ENCODE peak calls at places on chromosome 19, in seven cellular contexts. One of them, this sample, is unnamed.

GRCh38 chr19:33872445-33873320 is 76.0 kb downstream of the KCTD15 start:
- DNase-seq in BE2C: no peak
- DNase-seq in hepatocyte: no peak
- DNase-seq in spleen: no peak
- DNase-seq in cardiac muscle cell: no peak
- DNase-seq in CD4-positive, alpha-beta T cell: no peak
- DNase-seq in heart left ventricle: peak; percentile 1
- DNase-seq in this sample: no peak

GRCh38 chr19:19540707-19541515 is 2.8 kb downstream of the CILP2 start:
- DNase-seq in BE2C: peak; percentile 59
- DNase-seq in hepatocyte: peak; percentile 64
- DNase-seq in spleen: peak; percentile 87
- DNase-seq in cardiac muscle cell: peak; percentile 52
- DNase-seq in CD4-positive, alpha-beta T cell: peak; percentile 75
- DNase-seq in heart left ventricle: no peak
- DNase-seq in this sample: peak; percentile 97

GRCh38 chr19:33431986-33432385 is 58.5 kb downstream of the CEBPG start:
- DNase-seq in BE2C: no peak
- DNase-seq in hepatocyte: no peak
- DNase-seq in spleen: no peak
- DNase-seq in cardiac muscle cell: no peak
- DNase-seq in CD4-positive, alpha-beta T cell: no peak
- DNase-seq in heart left ventricle: no peak
- DNase-seq in this sample: no peak

GRCh38 chr19:49147923-49148682 is 7.1 kb downstream of the HRC start:
- DNase-seq in BE2C: no peak
- DNase-seq in hepatocyte: no peak
- DNase-seq in spleen: no peak
- DNase-seq in cardiac muscle cell: no peak
- DNase-seq in CD4-positive, alpha-beta T cell: no peak
- DNase-seq in heart left ventricle: peak; percentile 70
- DNase-seq in this sample: no peak

GRCh38 chr19:46821512-46822359 is 28.9 kb downstream of the AP2S1 start:
- DNase-seq in BE2C: no peak
- DNase-seq in hepatocyte: peak; percentile 24
- DNase-seq in spleen: peak; percentile 93
- DNase-seq in cardiac muscle cell: no peak
- DNase-seq in CD4-positive, alpha-beta T cell: peak; percentile 62
- DNase-seq in heart left ventricle: no peak
- DNase-seq in this sample: peak; percentile 58

GRCh38 chr19:34475026-34475974 is 6.3 kb upstream of the WTIP start:
- DNase-seq in BE2C: no peak
- DNase-seq in hepatocyte: peak; percentile 27
- DNase-seq in spleen: no peak
- DNase-seq in cardiac muscle cell: no peak
- DNase-seq in CD4-positive, alpha-beta T cell: no peak
- DNase-seq in heart left ventricle: no peak
- DNase-seq in this sample: no peak

GRCh38 chr19:49436381-49437017 is 4.8 kb downstream of the SLC17A7 start:
- DNase-seq in BE2C: peak; percentile 81
- DNase-seq in hepatocyte: peak; percentile 51
- DNase-seq in spleen: no peak
- DNase-seq in cardiac muscle cell: peak; percentile 51
- DNase-seq in CD4-positive, alpha-beta T cell: peak; percentile 49
- DNase-seq in heart left ventricle: no peak
- DNase-seq in this sample: peak; percentile 94

GRCh38 chr19:38634757-38635482 is 12.5 kb upstream of the ACTN4 start:
- DNase-seq in BE2C: peak; percentile 78
- DNase-seq in hepatocyte: peak; percentile 76
- DNase-seq in spleen: peak; percentile 94
- DNase-seq in cardiac muscle cell: peak; percentile 69
- DNase-seq in CD4-positive, alpha-beta T cell: peak; percentile 78
- DNase-seq in heart left ventricle: peak; percentile 75
- DNase-seq in this sample: peak; percentile 93

GRCh38 chr19:47523473-47523872 is 8.6 kb upstream of the NAPA start:
- DNase-seq in BE2C: peak; percentile 78
- DNase-seq in hepatocyte: no peak
- DNase-seq in spleen: no peak
- DNase-seq in cardiac muscle cell: no peak
- DNase-seq in CD4-positive, alpha-beta T cell: no peak
- DNase-seq in heart left ventricle: no peak
- DNase-seq in this sample: no peak

GRCh38 chr19:38845374-38846024 is 4.3 kb downstream of the HNRNPL start:
- DNase-seq in BE2C: no peak
- DNase-seq in hepatocyte: no peak
- DNase-seq in spleen: peak; percentile 37
- DNase-seq in cardiac muscle cell: no peak
- DNase-seq in CD4-positive, alpha-beta T cell: no peak
- DNase-seq in heart left ventricle: no peak
- DNase-seq in this sample: no peak

GRCh38 chr19:7663711-7664110 is 5.1 kb upstream of the RETN start:
- DNase-seq in BE2C: no peak
- DNase-seq in hepatocyte: no peak
- DNase-seq in spleen: no peak
- DNase-seq in cardiac muscle cell: no peak
- DNase-seq in CD4-positive, alpha-beta T cell: no peak
- DNase-seq in heart left ventricle: no peak
- DNase-seq in this sample: no peak

GRCh38 chr19:42658148-42658547 is 63.4 kb upstream of the CEACAM8 start:
- DNase-seq in BE2C: no peak
- DNase-seq in hepatocyte: no peak
- DNase-seq in spleen: no peak
- DNase-seq in cardiac muscle cell: no peak
- DNase-seq in CD4-positive, alpha-beta T cell: no peak
- DNase-seq in heart left ventricle: no peak
- DNase-seq in this sample: no peak

GRCh38 chr19:58046856-58047255 is 12.2 kb upstream of the ZNF135 start:
- DNase-seq in BE2C: no peak
- DNase-seq in hepatocyte: no peak
- DNase-seq in spleen: no peak
- DNase-seq in cardiac muscle cell: no peak
- DNase-seq in CD4-positive, alpha-beta T cell: no peak
- DNase-seq in heart left ventricle: no peak
- DNase-seq in this sample: no peak

GRCh38 chr19:17706750-17707181 is 12.5 kb upstream of the MAP1S start:
- DNase-seq in BE2C: peak; percentile 97
- DNase-seq in hepatocyte: no peak
- DNase-seq in spleen: no peak
- DNase-seq in cardiac muscle cell: peak; percentile 26
- DNase-seq in CD4-positive, alpha-beta T cell: no peak
- DNase-seq in heart left ventricle: no peak
- DNase-seq in this sample: peak; percentile 95

GRCh38 chr19:2747349-2747748 is 7.5 kb upstream of the SLC39A3 start:
- DNase-seq in BE2C: no peak
- DNase-seq in hepatocyte: no peak
- DNase-seq in spleen: no peak
- DNase-seq in cardiac muscle cell: no peak
- DNase-seq in CD4-positive, alpha-beta T cell: no peak
- DNase-seq in heart left ventricle: no peak
- DNase-seq in this sample: no peak

GRCh38 chr19:30651066-30651465 is 278.9 kb downstream of the ZNF536 start:
- DNase-seq in BE2C: no peak
- DNase-seq in hepatocyte: no peak
- DNase-seq in spleen: no peak
- DNase-seq in cardiac muscle cell: no peak
- DNase-seq in CD4-positive, alpha-beta T cell: no peak
- DNase-seq in heart left ventricle: no peak
- DNase-seq in this sample: peak; percentile 25

GRCh38 chr19:29753190-29753933 is 38.3 kb upstream of the C19orf12 start:
- DNase-seq in BE2C: peak; percentile 24
- DNase-seq in hepatocyte: no peak
- DNase-seq in spleen: no peak
- DNase-seq in cardiac muscle cell: no peak
- DNase-seq in CD4-positive, alpha-beta T cell: no peak
- DNase-seq in heart left ventricle: no peak
- DNase-seq in this sample: no peak

GRCh38 chr19:15181394-15181793 is 19.4 kb downstream of the NOTCH3 start:
- DNase-seq in BE2C: no peak
- DNase-seq in hepatocyte: no peak
- DNase-seq in spleen: no peak
- DNase-seq in cardiac muscle cell: no peak
- DNase-seq in CD4-positive, alpha-beta T cell: no peak
- DNase-seq in heart left ventricle: no peak
- DNase-seq in this sample: no peak
- TF ChIP-seq CTCF in BE2C: no peak
- TF ChIP-seq CTCF in hepatocyte: no peak
- TF ChIP-seq CTCF in spleen: no peak
- TF ChIP-seq CTCF in cardiac muscle cell: no peak
- TF ChIP-seq CTCF in CD4-positive, alpha-beta T cell: no peak
- TF ChIP-seq CTCF in heart left ventricle: no peak
- TF ChIP-seq CTCF in this sample: no peak

GRCh38 chr19:35848486-35848885 is 3.8 kb downstream of the NPHS1 start:
- DNase-seq in BE2C: no peak
- DNase-seq in hepatocyte: no peak
- DNase-seq in spleen: no peak
- DNase-seq in cardiac muscle cell: no peak
- DNase-seq in CD4-positive, alpha-beta T cell: no peak
- DNase-seq in heart left ventricle: no peak
- DNase-seq in this sample: no peak
- H3K27me3 ChIP-seq in BE2C: peaks cover 28% of the 10 kb centered on the region
- H3K27me3 ChIP-seq in hepatocyte: peaks cover 56% of the 10 kb centered on the region
- H3K27me3 ChIP-seq in spleen: peaks cover 33% of the 10 kb centered on the region
- H3K27me3 ChIP-seq in cardiac muscle cell: peaks cover 72% of the 10 kb centered on the region
- H3K27me3 ChIP-seq in CD4-positive, alpha-beta T cell: peaks cover 69% of the 10 kb centered on the region
- H3K27me3 ChIP-seq in heart left ventricle: peaks cover 35% of the 10 kb centered on the region
- H3K27me3 ChIP-seq in this sample: peaks cover 78% of the 10 kb centered on the region

DNA sequence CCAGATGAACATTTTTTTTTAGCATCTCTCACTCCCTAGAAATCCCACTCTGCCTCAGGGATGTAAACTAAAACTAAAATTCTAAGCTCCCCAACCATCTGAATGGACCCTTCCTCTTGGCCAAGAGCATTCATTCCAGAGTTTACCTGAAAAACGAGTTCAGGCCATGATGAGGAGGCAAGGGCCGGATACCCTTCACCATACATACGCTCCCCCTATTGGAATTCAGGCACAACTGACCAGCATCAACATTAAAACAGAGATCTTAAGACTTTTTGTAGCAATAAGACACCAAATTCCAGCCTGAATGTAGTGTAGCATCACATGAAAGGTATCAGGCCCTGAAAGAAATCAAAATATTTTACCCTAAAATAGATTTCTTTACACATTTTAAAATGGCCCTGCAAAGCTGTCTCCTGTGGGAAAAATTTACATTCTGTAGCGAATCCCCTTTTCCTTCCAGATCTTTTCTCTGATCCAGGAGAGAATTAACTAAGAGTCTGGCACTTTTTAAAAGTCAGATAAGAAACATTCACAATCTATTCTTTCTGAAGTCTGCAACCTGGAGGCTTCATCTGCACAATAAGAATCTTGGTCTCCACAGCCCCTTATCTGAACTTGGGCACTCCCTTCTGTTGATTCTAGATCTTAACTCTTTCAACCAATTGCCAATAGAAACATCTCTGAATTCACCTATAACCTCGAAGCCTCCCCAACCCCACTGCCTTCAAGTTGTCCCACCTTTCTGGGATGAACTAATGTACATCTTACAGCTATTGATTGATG is 888.5 kb downstream of the UQCRFS1 start:
- DNase-seq in BE2C: no peak
- DNase-seq in hepatocyte: no peak
- DNase-seq in spleen: no peak
- DNase-seq in cardiac muscle cell: peak; percentile 22
- DNase-seq in CD4-positive, alpha-beta T cell: no peak
- DNase-seq in heart left ventricle: no peak
- DNase-seq in this sample: peak; percentile 65
- TF ChIP-seq CTCF in BE2C: no peak
- TF ChIP-seq CTCF in hepatocyte: peak; percentile 18
- TF ChIP-seq CTCF in spleen: no peak
- TF ChIP-seq CTCF in cardiac muscle cell: peak; percentile 17
- TF ChIP-seq CTCF in CD4-positive, alpha-beta T cell: no peak
- TF ChIP-seq CTCF in heart left ventricle: no peak
- TF ChIP-seq CTCF in this sample: peak; percentile 80

GRCh38 chr19:55423225-55423967 is 15.8 kb upstream of the UBE2S start:
- DNase-seq in BE2C: no peak
- DNase-seq in hepatocyte: no peak
- DNase-seq in spleen: no peak
- DNase-seq in cardiac muscle cell: no peak
- DNase-seq in CD4-positive, alpha-beta T cell: no peak
- DNase-seq in heart left ventricle: no peak
- DNase-seq in this sample: no peak
- H3K27me3 ChIP-seq in BE2C: peaks cover 3% of the 10 kb centered on the region
- H3K27me3 ChIP-seq in hepatocyte: no peaks in the 10 kb centered on the region
- H3K27me3 ChIP-seq in spleen: no peaks in the 10 kb centered on the region
- H3K27me3 ChIP-seq in cardiac muscle cell: peaks cover 6% of the 10 kb centered on the region
- H3K27me3 ChIP-seq in CD4-positive, alpha-beta T cell: peaks cover 1% of the 10 kb centered on the region
- H3K27me3 ChIP-seq in heart left ventricle: peaks cover under 1% of the 10 kb centered on the region
- H3K27me3 ChIP-seq in this sample: peaks cover 13% of the 10 kb centered on the region

DNA sequence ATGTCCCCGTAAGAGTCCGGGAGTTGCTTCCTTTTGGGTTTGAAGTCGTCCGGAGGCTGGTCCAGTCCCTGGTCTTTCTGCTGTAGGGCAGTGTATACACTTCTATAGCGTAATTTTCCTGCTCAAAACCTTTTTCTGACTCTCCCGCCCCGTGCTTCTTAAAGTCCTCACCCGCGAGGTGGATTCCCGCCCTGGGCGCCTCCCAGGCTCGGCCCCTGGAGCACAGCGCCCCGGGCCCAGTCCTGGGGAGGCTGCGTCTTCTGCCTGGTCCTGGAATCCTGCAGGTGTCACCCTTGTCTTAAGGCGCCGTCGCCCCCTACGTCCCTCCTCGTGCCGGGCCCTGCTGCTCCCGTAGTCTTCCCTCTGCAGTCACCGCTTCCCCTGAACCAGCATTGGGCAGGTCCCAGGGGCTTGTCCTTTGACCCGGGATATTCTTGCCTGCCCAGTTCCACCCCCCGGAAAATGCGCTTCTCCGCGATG is 34.4 kb upstream of the ZNF808 start:
- DNase-seq in BE2C: no peak
- DNase-seq in hepatocyte: peak; percentile 73
- DNase-seq in spleen: no peak
- DNase-seq in cardiac muscle cell: peak; percentile 68
- DNase-seq in CD4-positive, alpha-beta T cell: no peak
- DNase-seq in heart left ventricle: no peak
- DNase-seq in this sample: peak; percentile 91
- TF ChIP-seq CTCF in BE2C: no peak
- TF ChIP-seq CTCF in hepatocyte: peak; percentile 53
- TF ChIP-seq CTCF in spleen: no peak
- TF ChIP-seq CTCF in cardiac muscle cell: no peak
- TF ChIP-seq CTCF in CD4-positive, alpha-beta T cell: no peak
- TF ChIP-seq CTCF in heart left ventricle: no peak
- TF ChIP-seq CTCF in this sample: peak; percentile 60

DNA sequence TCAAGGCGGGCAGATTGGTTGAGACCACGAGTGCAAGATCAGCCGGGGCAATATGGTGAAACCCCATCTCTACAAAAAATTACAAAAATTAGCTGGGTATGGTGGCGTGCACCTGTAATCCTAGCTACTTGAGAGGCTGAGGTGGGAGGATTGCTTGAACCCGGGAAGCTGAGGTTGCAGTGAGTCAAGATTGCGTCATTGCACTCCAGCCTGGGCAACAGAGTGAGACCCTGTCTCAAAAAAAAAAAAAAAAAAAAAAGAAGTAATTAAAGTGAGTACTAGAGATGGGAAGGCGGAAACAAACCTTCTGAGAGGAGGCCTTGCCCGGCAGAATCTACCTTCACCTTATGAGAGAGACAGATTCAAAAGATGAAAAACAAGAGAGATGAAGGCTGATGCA is 14.7 kb downstream of the NLRP9 start:
- DNase-seq in BE2C: no peak
- DNase-seq in hepatocyte: no peak
- DNase-seq in spleen: no peak
- DNase-seq in cardiac muscle cell: no peak
- DNase-seq in CD4-positive, alpha-beta T cell: no peak
- DNase-seq in heart left ventricle: no peak
- DNase-seq in this sample: no peak
- H3K27me3 ChIP-seq in BE2C: peaks cover 46% of the 10 kb centered on the region
- H3K27me3 ChIP-seq in hepatocyte: no peaks in the 10 kb centered on the region
- H3K27me3 ChIP-seq in spleen: no peaks in the 10 kb centered on the region
- H3K27me3 ChIP-seq in cardiac muscle cell: no peaks in the 10 kb centered on the region
- H3K27me3 ChIP-seq in CD4-positive, alpha-beta T cell: peaks cover 12% of the 10 kb centered on the region
- H3K27me3 ChIP-seq in heart left ventricle: no peaks in the 10 kb centered on the region
- H3K27me3 ChIP-seq in this sample: no peaks in the 10 kb centered on the region